ENCODE peak calls at places on chromosomes 4 and X, in seven cellular contexts. S is mammary epithelial cell, M is AG04450, K is stomach, R is ovary, Z is cardiac fibroblast, H is fibroblast of lung. T is an unnamed sample.

GRCh38 chr4:98522603-98523395 is 135.6 kb downstream of the TSPAN5 start:
- DNase-seq in S (peak), M (peak), K (no peak), R (no peak), Z (peak), H (peak), T (peak)

GRCh38 chrX:35726176-35726575 is 72.0 kb upstream of the MAGEB16 start:
- DNase-seq in S (peak), M (no peak), K (no peak), R (no peak), Z (peak), H (no peak), T (no peak)

GRCh38 chr4:4693258-4693657 is 151.4 kb upstream of the STX18 start:
- DNase-seq in S (peak), M (no peak), K (no peak), R (no peak), Z (peak), H (peak), T (no peak)

GRCh38 chr4:140237616-140238352 is 83.8 kb upstream of the MAML3 start:
- DNase-seq in S (no peak), M (peak), K (peak), R (peak), Z (peak), H (peak), T (no peak)

GRCh38 chrX:133482345-133483041 is 67.2 kb upstream of the GPC4 start:
- DNase-seq in S (peak), M (no peak), K (no peak), R (no peak), Z (peak), H (peak), T (peak)

GRCh38 chrX:153649178-153649914 is 2.3 kb downstream of the DUSP9 start:
- DNase-seq in S (no peak), M (no peak), K (no peak), R (peak), Z (peak), H (no peak), T (no peak)

GRCh38 chrX:154348114-154348531 is 26.3 kb downstream of the FLNA start:
- DNase-seq in S (no peak), M (no peak), K (no peak), R (peak), Z (peak), H (no peak), T (no peak)

GRCh38 chr4:185624248-185624568 is 88.9 kb upstream of the PDLIM3 start:
- DNase-seq in S (no peak), M (no peak), K (no peak), R (no peak), Z (no peak), H (no peak), T (no peak)

GRCh38 chr4:14853186-14853946 is 148.9 kb upstream of the CPEB2 start:
- DNase-seq in S (peak), M (peak), K (no peak), R (no peak), Z (peak), H (peak), T (peak)

GRCh38 chrX:41542151-41542935 is 95.2 kb downstream of the NYX start:
- DNase-seq in S (no peak), M (no peak), K (no peak), R (no peak), Z (no peak), H (peak), T (no peak)

GRCh38 chrX:154403192-154403591 is 5.0 kb downstream of the RPL10 start:
- DNase-seq in S (no peak), M (no peak), K (no peak), R (no peak), Z (no peak), H (no peak), T (no peak)

GRCh38 chr4:183014361-183015084 is 84.5 kb upstream of the WWC2 start:
- DNase-seq in S (no peak), M (no peak), K (no peak), R (no peak), Z (peak), H (no peak), T (no peak)

GRCh38 chr4:158930573-158930972 is 161.7 kb downstream of the FNIP2 start:
- DNase-seq in S (peak), M (no peak), K (no peak), R (no peak), Z (no peak), H (no peak), T (no peak)

GRCh38 chr4:172270421-172270820 is 457.2 kb downstream of the GALNTL6 start:
- DNase-seq in S (peak), M (no peak), K (no peak), R (no peak), Z (no peak), H (no peak), T (peak)

GRCh38 chr4:38424171-38424871 is 239.7 kb upstream of the KLF3 start:
- DNase-seq in S (no peak), M (no peak), K (peak), R (no peak), Z (no peak), H (no peak), T (no peak)

GRCh38 chrX:27890611-27891010 is 82.8 kb downstream of the MAGEB10 start:
- DNase-seq in S (peak), M (peak), K (no peak), R (no peak), Z (peak), H (peak), T (peak)

GRCh38 chr4:53123171-53123570 is 242.7 kb downstream of the SCFD2 start:
- DNase-seq in S (no peak), M (no peak), K (no peak), R (no peak), Z (no peak), H (no peak), T (no peak)

DNA sequence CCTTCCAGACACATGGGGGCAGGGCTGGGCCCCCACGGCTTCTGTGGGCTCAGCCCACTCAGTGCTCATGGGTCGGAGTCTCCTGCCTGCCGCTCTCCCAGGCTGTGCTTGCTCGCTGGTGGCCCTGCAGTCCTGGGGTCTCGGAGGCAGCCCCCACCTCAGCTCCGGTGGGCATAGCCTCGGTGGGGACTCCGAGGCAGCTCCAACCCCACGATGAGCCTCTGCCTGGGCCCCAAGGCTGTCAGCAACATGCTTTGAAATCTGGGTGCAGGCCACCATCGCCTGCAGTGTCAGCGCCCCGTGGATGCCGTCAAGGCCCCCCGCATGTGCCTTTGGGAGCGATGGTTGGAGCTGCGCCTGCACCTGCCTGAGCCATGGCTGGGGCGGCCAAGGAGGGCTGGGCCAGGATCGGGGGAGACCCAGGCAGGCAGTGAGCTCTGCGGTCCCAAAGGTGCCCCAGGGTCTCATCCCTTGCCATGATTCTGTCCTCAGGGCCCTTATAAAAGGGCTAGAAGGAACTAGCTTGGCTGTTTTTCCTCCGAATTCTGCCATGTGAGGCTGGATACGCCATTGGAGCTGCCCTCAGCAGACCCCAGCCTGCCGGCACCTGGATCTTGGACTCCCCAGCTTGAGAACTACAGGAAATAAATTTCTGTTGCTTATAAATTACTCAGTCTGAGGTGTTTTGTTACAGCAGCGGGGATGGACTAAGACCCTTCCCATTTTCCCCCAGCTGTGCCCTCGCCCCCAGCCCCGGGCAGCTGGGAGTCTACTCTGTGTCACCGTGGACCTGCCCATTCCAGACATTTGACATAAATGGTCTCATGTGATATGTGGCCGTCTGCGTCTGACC is 30.4 kb upstream of the SPON2 start:
- DNase-seq in S (no peak), M (no peak), K (peak), R (peak), Z (no peak), H (no peak), T (no peak)
- H3K4me3 ChIP-seq in S (no peak), M (no peak), K (no peak), R (no peak), Z (no peak), H (no peak), T (no peak)

DNA sequence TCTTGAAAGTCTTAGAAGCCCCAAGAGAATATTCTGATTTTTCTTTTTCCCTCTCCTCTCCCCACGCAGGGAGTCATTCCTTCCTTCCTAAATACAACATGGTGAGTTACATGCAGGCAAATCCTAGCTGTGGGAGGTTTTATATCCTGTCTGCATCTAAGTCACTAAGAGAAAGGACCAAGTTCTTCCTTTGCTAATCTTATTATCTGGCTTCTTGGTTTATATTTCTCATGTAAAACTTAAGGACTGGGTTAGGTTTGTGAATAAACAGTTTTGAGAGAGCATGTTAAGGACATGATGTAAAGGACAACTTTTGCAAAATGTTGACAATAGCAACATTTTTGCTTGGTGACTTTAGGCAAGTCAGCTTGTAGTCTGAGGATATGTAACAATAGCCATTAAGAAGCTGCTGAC is 5.1 kb upstream of the CXCL9 start:
- DNase-seq in S (peak), M (peak), K (no peak), R (no peak), Z (no peak), H (peak), T (no peak)
- H3K4me3 ChIP-seq in S (no peak), M (no peak), K (no peak), R (no peak), Z (no peak), H (no peak), T (no peak)

DNA sequence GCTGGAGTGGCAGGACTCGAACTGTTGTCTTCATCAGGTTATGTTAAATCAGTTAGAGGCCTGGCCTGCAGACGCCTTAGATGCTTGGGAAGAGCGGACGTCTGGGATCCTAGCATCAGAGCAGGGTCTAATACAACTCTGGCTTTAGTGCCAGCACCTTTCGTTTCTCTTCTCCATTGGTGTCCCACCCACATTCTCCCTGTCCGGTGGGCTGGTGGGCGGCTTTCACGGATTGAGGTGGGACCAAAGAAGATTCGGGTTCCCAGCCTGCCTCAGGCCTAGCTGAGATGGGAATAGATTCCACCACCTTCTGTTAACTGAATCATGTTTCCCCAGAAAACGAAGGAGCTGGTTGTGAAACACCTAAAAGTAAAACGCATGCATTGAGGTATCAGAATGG is 939 bp downstream of the PDK3 start:
- DNase-seq in S (no peak), M (no peak), K (no peak), R (no peak), Z (no peak), H (no peak), T (no peak)
- H3K4me3 ChIP-seq in S (no peak), M (no peak), K (peak), R (peak), Z (peak), H (peak), T (peak)

GRCh38 chrX:123064053-123064452 is 120.0 kb upstream of the GRIA3 start:
- DNase-seq in S (no peak), M (no peak), K (no peak), R (no peak), Z (no peak), H (no peak), T (no peak)
- H3K4me3 ChIP-seq in S (no peak), M (no peak), K (no peak), R (no peak), Z (no peak), H (no peak), T (no peak)

DNA sequence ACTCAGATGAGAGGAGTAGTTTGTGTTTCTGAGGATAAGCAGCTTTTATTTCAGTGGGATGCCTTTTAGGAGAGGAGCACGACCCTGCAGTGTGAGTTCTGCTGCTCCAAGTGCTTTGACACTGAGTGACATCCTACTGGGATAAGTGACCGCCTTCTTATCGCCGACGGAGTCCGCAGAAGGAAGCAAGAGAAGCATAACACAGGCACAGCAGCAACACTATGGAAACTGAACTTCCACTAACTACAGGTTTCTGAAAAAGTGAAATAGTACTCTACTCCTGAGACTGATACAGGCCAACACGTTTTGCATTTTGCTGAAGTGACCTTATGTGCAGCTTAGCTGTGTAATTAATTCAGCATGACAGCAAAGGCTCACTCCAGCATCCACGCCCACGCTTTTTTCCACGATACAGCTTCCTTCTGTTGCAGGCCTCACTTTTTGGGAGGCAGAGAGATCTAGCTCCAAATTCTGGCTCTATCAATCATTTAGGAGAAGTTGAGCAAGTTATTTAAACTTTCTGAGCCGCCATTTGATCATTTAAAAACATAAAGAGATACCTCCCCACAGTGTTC is 160.4 kb downstream of the AFAP1 start:
- DNase-seq in S (no peak), M (no peak), K (no peak), R (peak), Z (peak), H (peak), T (no peak)
- H3K4me3 ChIP-seq in S (no peak), M (peak), K (no peak), R (no peak), Z (no peak), H (peak), T (no peak)

T was measured in kidney epithelial cell.